ENCODE peak calls at places on chromosome X, in ten cellular contexts. S, G, U, Z, H, V, X, C, K and F are unnamed samples.
A peak's percentile ranks its signal among the peaks of the same experiment; 100 is the strongest.

GRCh38 chrX:119760026-119760902 is 1.9 kb downstream of the SOWAHD start:
- DNase-seq in S (no peak), G (no peak), U (no peak), Z (no peak), H (no peak), V (no peak), X (no peak), C (no peak), K (no peak), F (no peak)

GRCh38 chrX:77597511-77597910 is 150.3 kb downstream of the FGF16 start:
- DNase-seq in S (no peak), G (no peak), U (no peak), Z (no peak), H (no peak), V (no peak), X (no peak), C (no peak), K (no peak), F (no peak)

GRCh38 chrX:40097101-40097491 is 662 bp downstream of the BCOR start:
- DNase-seq in S (no peak), G (peak; percentile 48), U (no peak), Z (no peak), H (peak; percentile 33), V (no peak), X (no peak), C (no peak), K (no peak), F (no peak)

GRCh38 chrX:66004928-66005831 is 34.7 kb downstream of the VSIG4 start:
- DNase-seq in S (no peak), G (no peak), U (no peak), Z (no peak), H (peak; percentile 18), V (no peak), X (no peak), C (no peak), K (no peak), F (no peak)

GRCh38 chrX:2767631-2768455 is 16.0 kb downstream of the XG start:
- DNase-seq in S (no peak), G (peak; percentile 66), U (peak; percentile 31), Z (no peak), H (no peak), V (peak; percentile 21), X (no peak), C (no peak), K (no peak), F (no peak)

GRCh38 chrX:17547658-17548057 is 172.7 kb downstream of the NHS start:
- DNase-seq in S (no peak), G (peak; percentile 62), U (peak; percentile 93), Z (no peak), H (no peak), V (no peak), X (no peak), C (no peak), K (no peak), F (no peak)

GRCh38 chrX:135544338-135544948 is 24.0 kb downstream of the INTS6L start:
- DNase-seq in S (no peak), G (no peak), U (no peak), Z (no peak), H (no peak), V (no peak), X (no peak), C (no peak), K (no peak), F (no peak)

GRCh38 chrX:100980608-100981497 is 11.3 kb downstream of the ARL13A start:
- DNase-seq in S (no peak), G (no peak), U (peak; percentile 93), Z (no peak), H (no peak), V (no peak), X (no peak), C (no peak), K (no peak), F (no peak)

GRCh38 chrX:81206471-81206870 is 4.6 kb downstream of the SH3BGRL start:
- DNase-seq in S (no peak), G (no peak), U (no peak), Z (no peak), H (no peak), V (no peak), X (no peak), C (no peak), K (no peak), F (no peak)